ENCODE peak calls at places on chromosomes 12 and 14, in ten cellular contexts. One of them, this sample, is unnamed.

GRCh38 chr12:98922871-98923270 is 277.8 kb downstream of the APAF1 start:
- DNase-seq in AG04450: no peak
- DNase-seq in PC-3: no peak
- DNase-seq in GM23248: no peak
- DNase-seq in H7: no peak
- DNase-seq in fibroblast of pulmonary artery: no peak
- DNase-seq in fibroblast of the aortic adventitia: no peak
- DNase-seq in endodermal cell: no peak
- DNase-seq in OCI-LY7: no peak
- DNase-seq in tibial nerve: no peak
- DNase-seq in this sample: no peak

GRCh38 chr14:78083837-78084236 is 86.3 kb upstream of the NRXN3 start:
- DNase-seq in GM23248: peak; percentile 12
- DNase-seq in fibroblast of pulmonary artery: no peak
- DNase-seq in tibial nerve: no peak
- DNase-seq in fibroblast of the aortic adventitia: no peak
- DNase-seq in AG04450: no peak
- DNase-seq in OCI-LY7: no peak
- DNase-seq in PC-3: no peak
- DNase-seq in endodermal cell: peak; percentile 8
- DNase-seq in H7: no peak
- DNase-seq in this sample: no peak

GRCh38 chr14:32657081-32657480 is 281.6 kb upstream of the NPAS3 start:
- DNase-seq in fibroblast of the aortic adventitia: peak; percentile 82
- DNase-seq in H7: no peak
- DNase-seq in endodermal cell: peak; percentile 46
- DNase-seq in AG04450: peak; percentile 55
- DNase-seq in GM23248: peak; percentile 37
- DNase-seq in fibroblast of pulmonary artery: peak; percentile 80
- DNase-seq in PC-3: peak; percentile 10
- DNase-seq in OCI-LY7: no peak
- DNase-seq in tibial nerve: peak; percentile 46
- DNase-seq in this sample: no peak

GRCh38 chr14:24734917-24735500 is 101.0 kb upstream of the GZMB start:
- DNase-seq in H7: peak; percentile 43
- DNase-seq in endodermal cell: peak; percentile 71
- DNase-seq in fibroblast of the aortic adventitia: peak; percentile 79
- DNase-seq in GM23248: peak; percentile 80
- DNase-seq in OCI-LY7: peak; percentile 63
- DNase-seq in PC-3: peak; percentile 58
- DNase-seq in AG04450: peak; percentile 3
- DNase-seq in tibial nerve: peak; percentile 84
- DNase-seq in fibroblast of pulmonary artery: peak; percentile 82
- DNase-seq in this sample: peak; percentile 42

GRCh38 chr14:42000450-42000849 is 393.8 kb downstream of the LRFN5 start:
- DNase-seq in endodermal cell: no peak
- DNase-seq in AG04450: no peak
- DNase-seq in PC-3: peak; percentile 73
- DNase-seq in fibroblast of pulmonary artery: no peak
- DNase-seq in GM23248: no peak
- DNase-seq in fibroblast of the aortic adventitia: no peak
- DNase-seq in tibial nerve: no peak
- DNase-seq in OCI-LY7: no peak
- DNase-seq in H7: no peak
- DNase-seq in this sample: no peak

GRCh38 chr12:109998241-109998903 is 858 bp upstream of the ANKRD13A start:
- DNase-seq in H7: no peak
- DNase-seq in fibroblast of the aortic adventitia: no peak
- DNase-seq in AG04450: no peak
- DNase-seq in OCI-LY7: peak; percentile 59
- DNase-seq in endodermal cell: no peak
- DNase-seq in PC-3: peak; percentile 4
- DNase-seq in tibial nerve: no peak
- DNase-seq in fibroblast of pulmonary artery: no peak
- DNase-seq in GM23248: peak; percentile 54
- DNase-seq in this sample: no peak

GRCh38 chr12:67074072-67074471 is 195.1 kb upstream of the CAND1 start:
- DNase-seq in fibroblast of pulmonary artery: no peak
- DNase-seq in fibroblast of the aortic adventitia: no peak
- DNase-seq in GM23248: no peak
- DNase-seq in tibial nerve: no peak
- DNase-seq in H7: no peak
- DNase-seq in PC-3: no peak
- DNase-seq in AG04450: no peak
- DNase-seq in endodermal cell: no peak
- DNase-seq in OCI-LY7: no peak
- DNase-seq in this sample: no peak

GRCh38 chr12:10551375-10551774 is 45.7 kb downstream of the EIF2S3B start:
- DNase-seq in PC-3: no peak
- DNase-seq in OCI-LY7: no peak
- DNase-seq in tibial nerve: no peak
- DNase-seq in AG04450: no peak
- DNase-seq in endodermal cell: no peak
- DNase-seq in H7: peak; percentile 11
- DNase-seq in fibroblast of pulmonary artery: no peak
- DNase-seq in GM23248: no peak
- DNase-seq in fibroblast of the aortic adventitia: no peak
- DNase-seq in this sample: no peak

GRCh38 chr12:59643576-59643975 is 47.7 kb downstream of the SLC16A7 start:
- DNase-seq in endodermal cell: no peak
- DNase-seq in OCI-LY7: no peak
- DNase-seq in GM23248: no peak
- DNase-seq in AG04450: no peak
- DNase-seq in H7: no peak
- DNase-seq in PC-3: no peak
- DNase-seq in fibroblast of the aortic adventitia: no peak
- DNase-seq in fibroblast of pulmonary artery: no peak
- DNase-seq in tibial nerve: no peak
- DNase-seq in this sample: no peak

DNA sequence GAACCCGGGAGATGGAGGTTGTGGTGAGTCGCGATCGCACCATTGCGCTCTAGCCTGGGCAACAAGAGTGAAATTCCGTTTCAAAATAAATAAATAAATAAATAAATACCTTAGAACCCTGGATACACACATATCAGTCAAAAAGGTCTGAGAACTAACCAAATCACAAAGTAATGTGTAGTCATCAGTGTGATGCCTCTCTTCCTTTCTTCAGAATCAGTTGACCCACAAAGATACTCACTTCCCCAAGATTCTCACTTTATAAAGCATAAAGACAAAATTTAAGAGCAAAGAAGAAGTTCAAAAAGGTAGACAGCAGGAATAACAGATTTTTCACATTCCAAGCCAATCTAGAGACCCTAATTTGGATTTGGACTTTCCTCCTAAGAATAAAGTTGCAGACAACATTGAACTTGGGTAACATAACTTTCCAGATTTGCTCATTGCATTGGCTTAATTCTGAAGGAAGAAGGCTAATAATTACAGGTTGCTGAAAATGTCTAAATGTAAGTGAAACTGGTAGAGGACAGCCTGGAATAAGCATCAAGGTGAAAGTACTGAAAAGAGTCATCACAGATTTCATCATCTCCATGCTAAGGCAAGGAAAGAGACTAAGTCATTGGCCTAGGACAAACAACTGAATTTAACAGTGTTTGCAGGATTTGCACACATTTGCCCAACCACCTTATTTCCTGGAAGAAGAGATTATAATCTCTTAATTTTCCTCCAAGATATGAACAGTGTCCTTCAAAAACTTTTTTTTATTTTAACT is 17.4 kb downstream of the TMED10 start:
- DNase-seq in GM23248: no peak
- DNase-seq in H7: no peak
- DNase-seq in fibroblast of the aortic adventitia: no peak
- DNase-seq in AG04450: no peak
- DNase-seq in tibial nerve: no peak
- DNase-seq in OCI-LY7: no peak
- DNase-seq in endodermal cell: no peak
- DNase-seq in fibroblast of pulmonary artery: no peak
- DNase-seq in PC-3: no peak
- DNase-seq in this sample: no peak
- H3K4me3 ChIP-seq in GM23248: no peak overlapping the region
- H3K4me3 ChIP-seq in H7: no peak overlapping the region
- H3K4me3 ChIP-seq in fibroblast of the aortic adventitia: no peak overlapping the region
- H3K4me3 ChIP-seq in AG04450: no peak overlapping the region
- H3K4me3 ChIP-seq in tibial nerve: no peak overlapping the region
- H3K4me3 ChIP-seq in OCI-LY7: no peak overlapping the region
- H3K4me3 ChIP-seq in endodermal cell: no peak overlapping the region
- H3K4me3 ChIP-seq in fibroblast of pulmonary artery: no peak overlapping the region
- H3K4me3 ChIP-seq in PC-3: no peak overlapping the region
- H3K4me3 ChIP-seq in this sample: no peak overlapping the region

DNA sequence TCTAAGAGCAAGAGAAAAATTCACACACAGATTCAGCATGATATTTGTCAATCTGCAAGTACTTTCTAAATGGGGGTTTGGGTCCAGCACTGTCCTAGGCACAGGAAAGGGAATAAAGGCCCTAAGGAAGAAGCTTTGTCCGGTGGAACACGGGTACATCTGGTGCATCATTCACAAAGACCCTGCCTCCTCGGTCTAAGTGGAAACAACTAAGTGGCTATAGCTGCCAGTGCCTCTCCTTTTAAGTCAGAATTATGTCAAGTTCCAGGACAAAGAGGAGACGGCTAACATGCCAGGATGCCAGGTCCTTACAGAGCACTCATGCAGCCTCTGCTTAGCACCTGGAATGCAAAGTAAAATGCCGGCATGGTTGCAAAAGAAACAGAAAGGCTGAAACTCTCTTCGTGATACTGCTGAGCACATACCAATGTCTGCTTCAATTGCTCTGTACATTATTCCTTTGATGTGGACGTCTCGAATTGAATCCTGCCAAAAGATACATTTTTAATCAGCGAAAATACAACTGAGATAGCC is 47.5 kb downstream of the NT5DC3 start:
- DNase-seq in OCI-LY7: no peak
- DNase-seq in endodermal cell: no peak
- DNase-seq in fibroblast of pulmonary artery: no peak
- DNase-seq in H7: no peak
- DNase-seq in GM23248: no peak
- DNase-seq in tibial nerve: no peak
- DNase-seq in AG04450: no peak
- DNase-seq in PC-3: no peak
- DNase-seq in fibroblast of the aortic adventitia: no peak
- DNase-seq in this sample: no peak
- H3K4me3 ChIP-seq in OCI-LY7: no peak overlapping the region
- H3K4me3 ChIP-seq in endodermal cell: no peak overlapping the region
- H3K4me3 ChIP-seq in fibroblast of pulmonary artery: no peak overlapping the region
- H3K4me3 ChIP-seq in H7: no peak overlapping the region
- H3K4me3 ChIP-seq in GM23248: no peak overlapping the region
- H3K4me3 ChIP-seq in tibial nerve: no peak overlapping the region
- H3K4me3 ChIP-seq in AG04450: no peak overlapping the region
- H3K4me3 ChIP-seq in PC-3: no peak overlapping the region
- H3K4me3 ChIP-seq in fibroblast of the aortic adventitia: no peak overlapping the region
- H3K4me3 ChIP-seq in this sample: no peak overlapping the region

DNA sequence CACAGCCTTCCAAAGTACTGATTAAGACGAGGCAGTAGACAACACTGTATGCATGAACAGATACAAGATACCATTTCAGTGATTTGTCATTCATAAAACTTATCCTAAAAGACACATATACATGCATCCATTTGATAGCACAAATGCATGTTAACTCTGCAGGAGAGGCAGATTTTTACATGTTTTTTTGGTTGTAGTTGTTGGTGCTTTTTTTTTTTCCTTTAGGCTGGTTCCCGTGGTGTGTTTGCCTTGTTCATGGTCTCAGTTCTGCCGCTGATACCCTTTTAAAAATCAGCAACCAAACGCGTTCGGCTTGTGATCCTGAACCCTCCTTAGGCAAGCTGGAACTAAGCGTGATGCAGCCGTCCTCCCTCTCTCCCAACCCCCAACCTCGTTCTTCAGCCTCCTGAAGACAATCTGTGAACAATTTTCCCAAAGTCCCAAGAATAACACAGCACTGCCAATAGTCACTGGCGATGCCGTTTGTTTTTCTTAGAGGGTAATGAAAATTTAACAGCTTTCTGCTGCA is 1.2 kb downstream of the PRICKLE1 start:
- DNase-seq in H7: no peak
- DNase-seq in fibroblast of the aortic adventitia: peak; percentile 48
- DNase-seq in PC-3: peak; percentile 33
- DNase-seq in endodermal cell: no peak
- DNase-seq in tibial nerve: no peak
- DNase-seq in GM23248: peak; percentile 54
- DNase-seq in AG04450: no peak
- DNase-seq in fibroblast of pulmonary artery: no peak
- DNase-seq in OCI-LY7: no peak
- DNase-seq in this sample: no peak
- H3K4me3 ChIP-seq in H7: peak overlapping the region; percentile 65
- H3K4me3 ChIP-seq in fibroblast of the aortic adventitia: peak overlapping the region; percentile 86
- H3K4me3 ChIP-seq in PC-3: peak overlapping the region; percentile 97
- H3K4me3 ChIP-seq in endodermal cell: peak overlapping the region; percentile 93
- H3K4me3 ChIP-seq in tibial nerve: peak overlapping the region; percentile 90
- H3K4me3 ChIP-seq in GM23248: peak overlapping the region; percentile 87
- H3K4me3 ChIP-seq in AG04450: peak overlapping the region; percentile 94
- H3K4me3 ChIP-seq in fibroblast of pulmonary artery: peak overlapping the region; percentile 76
- H3K4me3 ChIP-seq in OCI-LY7: no peak overlapping the region
- H3K4me3 ChIP-seq in this sample: no peak overlapping the region

GRCh38 chr12:42932937-42933336 is 343.4 kb upstream of the PRICKLE1 start:
- DNase-seq in AG04450: no peak
- DNase-seq in H7: no peak
- DNase-seq in GM23248: no peak
- DNase-seq in fibroblast of the aortic adventitia: no peak
- DNase-seq in fibroblast of pulmonary artery: no peak
- DNase-seq in tibial nerve: no peak
- DNase-seq in PC-3: no peak
- DNase-seq in OCI-LY7: no peak
- DNase-seq in endodermal cell: no peak
- DNase-seq in this sample: no peak

GRCh38 chr12:42935756-42936155 is 346.2 kb upstream of the PRICKLE1 start:
- DNase-seq in PC-3: peak; percentile 92
- DNase-seq in GM23248: peak; percentile 61
- DNase-seq in endodermal cell: no peak
- DNase-seq in OCI-LY7: no peak
- DNase-seq in fibroblast of pulmonary artery: no peak
- DNase-seq in AG04450: peak; percentile 59
- DNase-seq in H7: no peak
- DNase-seq in tibial nerve: no peak
- DNase-seq in fibroblast of the aortic adventitia: no peak
- DNase-seq in this sample: no peak

GRCh38 chr12:42933461-42934081 is 344.0 kb upstream of the PRICKLE1 start:
- DNase-seq in fibroblast of pulmonary artery: no peak
- DNase-seq in tibial nerve: no peak
- DNase-seq in endodermal cell: no peak
- DNase-seq in H7: no peak
- DNase-seq in OCI-LY7: no peak
- DNase-seq in PC-3: no peak
- DNase-seq in AG04450: no peak
- DNase-seq in GM23248: no peak
- DNase-seq in fibroblast of the aortic adventitia: peak; percentile 16
- DNase-seq in this sample: no peak

GRCh38 chr12:42936991-42937390 is 347.4 kb upstream of the PRICKLE1 start:
- DNase-seq in tibial nerve: no peak
- DNase-seq in endodermal cell: no peak
- DNase-seq in PC-3: no peak
- DNase-seq in OCI-LY7: no peak
- DNase-seq in fibroblast of pulmonary artery: no peak
- DNase-seq in H7: no peak
- DNase-seq in AG04450: no peak
- DNase-seq in fibroblast of the aortic adventitia: no peak
- DNase-seq in GM23248: no peak
- DNase-seq in this sample: no peak

DNA sequence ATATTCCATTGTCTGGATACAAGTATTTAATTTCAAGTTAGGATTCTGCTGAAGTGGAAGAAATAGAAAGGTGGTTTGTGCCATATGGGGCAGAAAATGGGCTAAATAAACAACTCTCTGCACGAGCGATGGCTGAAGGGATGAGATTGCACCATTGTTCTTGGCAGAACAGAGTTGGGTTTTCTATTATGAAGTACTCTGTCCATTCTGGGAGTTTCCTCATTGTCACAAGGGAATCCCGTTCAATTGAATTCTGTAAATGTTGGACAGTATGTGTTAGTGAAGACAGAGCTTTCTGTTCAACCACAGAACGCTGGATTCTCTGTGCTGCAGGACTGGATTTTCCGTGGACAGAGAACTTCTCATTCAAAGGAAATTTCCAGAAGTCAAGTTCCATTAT is 345.5 kb upstream of the PRICKLE1 start:
- DNase-seq in PC-3: no peak
- DNase-seq in H7: no peak
- DNase-seq in endodermal cell: no peak
- DNase-seq in GM23248: no peak
- DNase-seq in fibroblast of the aortic adventitia: no peak
- DNase-seq in OCI-LY7: no peak
- DNase-seq in AG04450: no peak
- DNase-seq in tibial nerve: no peak
- DNase-seq in fibroblast of pulmonary artery: no peak
- DNase-seq in this sample: no peak
- H3K4me3 ChIP-seq in PC-3: no peak overlapping the region
- H3K4me3 ChIP-seq in H7: no peak overlapping the region
- H3K4me3 ChIP-seq in endodermal cell: no peak overlapping the region
- H3K4me3 ChIP-seq in GM23248: no peak overlapping the region
- H3K4me3 ChIP-seq in fibroblast of the aortic adventitia: no peak overlapping the region
- H3K4me3 ChIP-seq in OCI-LY7: no peak overlapping the region
- H3K4me3 ChIP-seq in AG04450: no peak overlapping the region
- H3K4me3 ChIP-seq in tibial nerve: no peak overlapping the region
- H3K4me3 ChIP-seq in fibroblast of pulmonary artery: no peak overlapping the region
- H3K4me3 ChIP-seq in this sample: no peak overlapping the region